ENCODE peak calls at places on chromosomes 4 and X, in eight cellular contexts. One of them, this sample, is unnamed.

GRCh38 chr4:77043507-77044131 is 32.2 kb downstream of the CCNI start:
- DNase-seq in NT2/D1: no peak
- DNase-seq in AG10803: peak
- DNase-seq in breast epithelium: no peak
- DNase-seq in coronary artery: no peak
- DNase-seq in upper lobe of right lung: no peak
- DNase-seq in adrenal gland: no peak
- DNase-seq in cardiac muscle cell: no peak
- DNase-seq in this sample: no peak

GRCh38 chr4:1348746-1349145 is 1.7 kb downstream of the UVSSA start:
- DNase-seq in NT2/D1: no peak
- DNase-seq in AG10803: no peak
- DNase-seq in breast epithelium: no peak
- DNase-seq in coronary artery: no peak
- DNase-seq in upper lobe of right lung: no peak
- DNase-seq in adrenal gland: no peak
- DNase-seq in cardiac muscle cell: no peak
- DNase-seq in this sample: no peak

GRCh38 chr4:76300012-76300411 is 6.5 kb upstream of the STBD1 start:
- DNase-seq in NT2/D1: no peak
- DNase-seq in AG10803: no peak
- DNase-seq in breast epithelium: no peak
- DNase-seq in coronary artery: no peak
- DNase-seq in upper lobe of right lung: no peak
- DNase-seq in adrenal gland: no peak
- DNase-seq in cardiac muscle cell: no peak
- DNase-seq in this sample: no peak

GRCh38 chrX:135520022-135520552 is 373 bp upstream of the INTS6L start:
- DNase-seq in NT2/D1: no peak
- DNase-seq in AG10803: peak
- DNase-seq in breast epithelium: no peak
- DNase-seq in coronary artery: no peak
- DNase-seq in upper lobe of right lung: no peak
- DNase-seq in adrenal gland: no peak
- DNase-seq in cardiac muscle cell: peak
- DNase-seq in this sample: no peak

GRCh38 chr4:7073059-7073458 is 5.2 kb upstream of the GRPEL1 start:
- DNase-seq in NT2/D1: no peak
- DNase-seq in AG10803: no peak
- DNase-seq in breast epithelium: no peak
- DNase-seq in coronary artery: no peak
- DNase-seq in upper lobe of right lung: peak
- DNase-seq in adrenal gland: no peak
- DNase-seq in cardiac muscle cell: no peak
- DNase-seq in this sample: no peak

GRCh38 chrX:23783569-23784486 is 855 bp downstream of the SAT1 start:
- DNase-seq in NT2/D1: no peak
- DNase-seq in AG10803: no peak
- DNase-seq in breast epithelium: no peak
- DNase-seq in coronary artery: no peak
- DNase-seq in upper lobe of right lung: no peak
- DNase-seq in adrenal gland: no peak
- DNase-seq in cardiac muscle cell: no peak
- DNase-seq in this sample: no peak

GRCh38 chr4:172256820-172257219 is 443.6 kb downstream of the GALNTL6 start:
- DNase-seq in NT2/D1: no peak
- DNase-seq in AG10803: no peak
- DNase-seq in breast epithelium: no peak
- DNase-seq in coronary artery: no peak
- DNase-seq in upper lobe of right lung: no peak
- DNase-seq in adrenal gland: no peak
- DNase-seq in cardiac muscle cell: no peak
- DNase-seq in this sample: no peak

GRCh38 chrX:110021180-110022022 is 18.5 kb downstream of the TMEM164 start:
- DNase-seq in NT2/D1: no peak
- DNase-seq in AG10803: peak
- DNase-seq in breast epithelium: no peak
- DNase-seq in coronary artery: no peak
- DNase-seq in upper lobe of right lung: no peak
- DNase-seq in adrenal gland: no peak
- DNase-seq in cardiac muscle cell: no peak
- DNase-seq in this sample: no peak

GRCh38 chr4:21467551-21467950 is 481.0 kb downstream of the KCNIP4 start:
- DNase-seq in NT2/D1: no peak
- DNase-seq in AG10803: no peak
- DNase-seq in breast epithelium: no peak
- DNase-seq in coronary artery: no peak
- DNase-seq in upper lobe of right lung: no peak
- DNase-seq in adrenal gland: no peak
- DNase-seq in cardiac muscle cell: no peak
- DNase-seq in this sample: no peak

GRCh38 chr4:76589872-76590846 is 155.1 kb downstream of the SHROOM3 start:
- DNase-seq in NT2/D1: peak
- DNase-seq in AG10803: peak
- DNase-seq in breast epithelium: peak
- DNase-seq in coronary artery: no peak
- DNase-seq in upper lobe of right lung: peak
- DNase-seq in adrenal gland: no peak
- DNase-seq in cardiac muscle cell: peak
- DNase-seq in this sample: no peak

GRCh38 chrX:150365051-150365952 is 2.2 kb downstream of the MAMLD1 start:
- DNase-seq in NT2/D1: no peak
- DNase-seq in AG10803: peak
- DNase-seq in breast epithelium: peak
- DNase-seq in coronary artery: peak
- DNase-seq in upper lobe of right lung: peak
- DNase-seq in adrenal gland: peak
- DNase-seq in cardiac muscle cell: peak
- DNase-seq in this sample: peak

GRCh38 chrX:8731579-8732395 is at the start of gene ANOS1:
- DNase-seq in NT2/D1: peak
- DNase-seq in AG10803: no peak
- DNase-seq in breast epithelium: peak
- DNase-seq in coronary artery: peak
- DNase-seq in upper lobe of right lung: peak
- DNase-seq in adrenal gland: peak
- DNase-seq in cardiac muscle cell: peak
- DNase-seq in this sample: no peak

GRCh38 chr4:14749910-14750309 is 252.4 kb upstream of the CPEB2 start:
- DNase-seq in NT2/D1: no peak
- DNase-seq in AG10803: peak
- DNase-seq in breast epithelium: no peak
- DNase-seq in coronary artery: no peak
- DNase-seq in upper lobe of right lung: peak
- DNase-seq in adrenal gland: peak
- DNase-seq in cardiac muscle cell: peak
- DNase-seq in this sample: no peak

GRCh38 chr4:95017690-95018089 is 259.9 kb downstream of the BMPR1B start:
- DNase-seq in NT2/D1: no peak
- DNase-seq in AG10803: no peak
- DNase-seq in breast epithelium: no peak
- DNase-seq in coronary artery: no peak
- DNase-seq in upper lobe of right lung: no peak
- DNase-seq in adrenal gland: no peak
- DNase-seq in cardiac muscle cell: no peak
- DNase-seq in this sample: no peak

DNA sequence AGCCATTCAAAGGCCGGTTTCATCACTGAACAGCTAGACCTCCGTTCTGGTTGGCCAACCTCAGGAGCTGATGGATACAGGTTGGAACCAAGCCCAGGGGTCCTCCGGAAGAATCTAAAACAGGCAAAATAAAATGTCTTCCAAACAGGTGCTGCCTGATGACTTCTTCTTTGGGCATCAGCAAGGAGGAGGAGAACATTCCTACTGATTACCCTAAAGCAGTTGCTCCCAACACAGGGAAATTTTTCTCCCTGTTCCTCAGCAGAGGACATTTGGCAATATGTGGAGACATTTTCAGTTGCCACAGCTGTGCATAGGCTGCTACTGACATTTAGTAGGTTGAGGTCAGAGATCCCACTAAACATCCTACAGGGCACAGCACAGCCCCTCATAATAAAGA is 319.3 kb upstream of the PPARGC1A start:
- DNase-seq in NT2/D1: no peak
- DNase-seq in AG10803: peak
- DNase-seq in breast epithelium: no peak
- DNase-seq in coronary artery: no peak
- DNase-seq in upper lobe of right lung: no peak
- DNase-seq in adrenal gland: no peak
- DNase-seq in cardiac muscle cell: no peak
- DNase-seq in this sample: no peak
- H3K4me3 ChIP-seq in NT2/D1: no peak
- H3K4me3 ChIP-seq in AG10803: no peak
- H3K4me3 ChIP-seq in breast epithelium: no peak
- H3K4me3 ChIP-seq in coronary artery: no peak
- H3K4me3 ChIP-seq in upper lobe of right lung: no peak
- H3K4me3 ChIP-seq in adrenal gland: no peak
- H3K4me3 ChIP-seq in cardiac muscle cell: no peak
- H3K4me3 ChIP-seq in this sample: no peak

GRCh38 chr4:103425406-103425805 is 227.3 kb upstream of the CENPE start:
- DNase-seq in NT2/D1: no peak
- DNase-seq in AG10803: no peak
- DNase-seq in breast epithelium: no peak
- DNase-seq in coronary artery: no peak
- DNase-seq in upper lobe of right lung: no peak
- DNase-seq in adrenal gland: no peak
- DNase-seq in cardiac muscle cell: no peak
- DNase-seq in this sample: no peak
- H3K4me3 ChIP-seq in NT2/D1: no peak
- H3K4me3 ChIP-seq in AG10803: no peak
- H3K4me3 ChIP-seq in breast epithelium: no peak
- H3K4me3 ChIP-seq in coronary artery: no peak
- H3K4me3 ChIP-seq in upper lobe of right lung: no peak
- H3K4me3 ChIP-seq in adrenal gland: no peak
- H3K4me3 ChIP-seq in cardiac muscle cell: no peak
- H3K4me3 ChIP-seq in this sample: no peak

GRCh38 chr4:15778191-15778741 is at the start of gene CD38:
- DNase-seq in NT2/D1: no peak
- DNase-seq in AG10803: no peak
- DNase-seq in breast epithelium: no peak
- DNase-seq in coronary artery: no peak
- DNase-seq in upper lobe of right lung: peak
- DNase-seq in adrenal gland: peak
- DNase-seq in cardiac muscle cell: peak
- DNase-seq in this sample: peak

GRCh38 chr4:15777697-15778096 is 431 bp upstream of the CD38 start:
- DNase-seq in NT2/D1: no peak
- DNase-seq in AG10803: no peak
- DNase-seq in breast epithelium: no peak
- DNase-seq in coronary artery: no peak
- DNase-seq in upper lobe of right lung: no peak
- DNase-seq in adrenal gland: no peak
- DNase-seq in cardiac muscle cell: no peak
- DNase-seq in this sample: no peak

GRCh38 chr4:15779336-15779735 is 1.2 kb downstream of the CD38 start:
- DNase-seq in NT2/D1: peak
- DNase-seq in AG10803: peak
- DNase-seq in breast epithelium: no peak
- DNase-seq in coronary artery: no peak
- DNase-seq in upper lobe of right lung: peak
- DNase-seq in adrenal gland: peak
- DNase-seq in cardiac muscle cell: peak
- DNase-seq in this sample: no peak

GRCh38 chr4:15778742-15779231 is 659 bp downstream of the CD38 start:
- DNase-seq in NT2/D1: no peak
- DNase-seq in AG10803: no peak
- DNase-seq in breast epithelium: no peak
- DNase-seq in coronary artery: no peak
- DNase-seq in upper lobe of right lung: peak
- DNase-seq in adrenal gland: peak
- DNase-seq in cardiac muscle cell: peak
- DNase-seq in this sample: no peak

GRCh38 chr4:15776871-15777648 is 1.1 kb upstream of the CD38 start:
- DNase-seq in NT2/D1: no peak
- DNase-seq in AG10803: no peak
- DNase-seq in breast epithelium: no peak
- DNase-seq in coronary artery: no peak
- DNase-seq in upper lobe of right lung: no peak
- DNase-seq in adrenal gland: no peak
- DNase-seq in cardiac muscle cell: no peak
- DNase-seq in this sample: no peak
- H3K4me3 ChIP-seq in NT2/D1: no peak
- H3K4me3 ChIP-seq in AG10803: no peak
- H3K4me3 ChIP-seq in breast epithelium: no peak
- H3K4me3 ChIP-seq in coronary artery: no peak
- H3K4me3 ChIP-seq in upper lobe of right lung: no peak
- H3K4me3 ChIP-seq in adrenal gland: no peak
- H3K4me3 ChIP-seq in cardiac muscle cell: no peak
- H3K4me3 ChIP-seq in this sample: no peak

GRCh38 chr4:24967346-24967745 is 54.5 kb upstream of the CCDC149 start:
- DNase-seq in NT2/D1: no peak
- DNase-seq in AG10803: no peak
- DNase-seq in breast epithelium: no peak
- DNase-seq in coronary artery: no peak
- DNase-seq in upper lobe of right lung: no peak
- DNase-seq in adrenal gland: no peak
- DNase-seq in cardiac muscle cell: no peak
- DNase-seq in this sample: no peak
- H3K4me3 ChIP-seq in NT2/D1: no peak
- H3K4me3 ChIP-seq in AG10803: no peak
- H3K4me3 ChIP-seq in breast epithelium: no peak
- H3K4me3 ChIP-seq in coronary artery: no peak
- H3K4me3 ChIP-seq in upper lobe of right lung: no peak
- H3K4me3 ChIP-seq in adrenal gland: no peak
- H3K4me3 ChIP-seq in cardiac muscle cell: no peak
- H3K4me3 ChIP-seq in this sample: no peak

GRCh38 chr4:46992338-46992737 is 1.0 kb downstream of the GABRA4 start:
- DNase-seq in NT2/D1: no peak
- DNase-seq in AG10803: no peak
- DNase-seq in breast epithelium: no peak
- DNase-seq in coronary artery: no peak
- DNase-seq in upper lobe of right lung: no peak
- DNase-seq in adrenal gland: no peak
- DNase-seq in cardiac muscle cell: no peak
- DNase-seq in this sample: no peak

GRCh38 chr4:46994007-46994405 is 625 bp upstream of the GABRA4 start:
- DNase-seq in NT2/D1: no peak
- DNase-seq in AG10803: no peak
- DNase-seq in breast epithelium: no peak
- DNase-seq in coronary artery: peak
- DNase-seq in upper lobe of right lung: no peak
- DNase-seq in adrenal gland: no peak
- DNase-seq in cardiac muscle cell: no peak
- DNase-seq in this sample: no peak

GRCh38 chr4:46993075-46994006 is at the start of gene GABRA4:
- DNase-seq in NT2/D1: no peak
- DNase-seq in AG10803: no peak
- DNase-seq in breast epithelium: no peak
- DNase-seq in coronary artery: no peak
- DNase-seq in upper lobe of right lung: peak
- DNase-seq in adrenal gland: no peak
- DNase-seq in cardiac muscle cell: peak
- DNase-seq in this sample: no peak
- H3K4me3 ChIP-seq in NT2/D1: peak
- H3K4me3 ChIP-seq in AG10803: no peak
- H3K4me3 ChIP-seq in breast epithelium: peak
- H3K4me3 ChIP-seq in coronary artery: peak
- H3K4me3 ChIP-seq in upper lobe of right lung: peak
- H3K4me3 ChIP-seq in adrenal gland: no peak
- H3K4me3 ChIP-seq in cardiac muscle cell: peak
- H3K4me3 ChIP-seq in this sample: no peak

This sample was measured in Jurkat, Clone E6-1.